ENCODE peak calls at places on chromosomes 4 and X, in seven cellular contexts. Q is suprapubic skin, E is prostate gland, W is breast epithelium, S is transverse colon, F is upper lobe of left lung, R is HCT116. H is an unnamed sample.
A peak's percentile ranks its signal among the peaks of the same experiment; 100 is the strongest.

GRCh38 chrX:38312436-38312835 is 14.9 kb downstream of the RPGR start:
- DNase-seq in Q (no peak), E (no peak), W (no peak), S (no peak), F (no peak), R (peak; percentile 56), H (no peak)

GRCh38 chr4:66000500-66001117 is 330.3 kb upstream of the EPHA5 start:
- DNase-seq in Q (no peak), E (no peak), W (no peak), S (no peak), F (no peak), R (no peak), H (no peak)

GRCh38 chr4:184170996-184171395 is 46.7 kb downstream of the ENPP6 start:
- DNase-seq in Q (no peak), E (no peak), W (no peak), S (no peak), F (no peak), R (no peak), H (no peak)

GRCh38 chr4:162061214-162061613 is 102.6 kb downstream of the FSTL5 start:
- DNase-seq in Q (no peak), E (no peak), W (no peak), S (no peak), F (no peak), R (peak; percentile 32), H (no peak)

GRCh38 chrX:140815868-140816267 is 106.3 kb downstream of the LINC00632 start:
- DNase-seq in Q (no peak), E (no peak), W (no peak), S (no peak), F (no peak), R (no peak), H (no peak)

GRCh38 chr4:40214038-40214437 is 17.2 kb downstream of the RHOH start:
- DNase-seq in Q (no peak), E (no peak), W (no peak), S (no peak), F (no peak), R (no peak), H (no peak)

GRCh38 chr4:1856920-1857699 is 1.2 kb upstream of the LETM1 start:
- DNase-seq in Q (no peak), E (no peak), W (no peak), S (peak; percentile 44), F (no peak), R (no peak), H (no peak)

GRCh38 chr4:106986486-106986885 is 49.6 kb downstream of the DKK2 start:
- DNase-seq in Q (no peak), E (no peak), W (no peak), S (no peak), F (no peak), R (no peak), H (no peak)

GRCh38 chrX:18983711-18984380 is at the start of gene PHKA2:
- DNase-seq in Q (peak; percentile 67), E (peak; percentile 14), W (peak; percentile 51), S (peak; percentile 64), F (peak; percentile 94), R (no peak), H (no peak)

GRCh38 chrX:110287605-110288004 is 30.3 kb downstream of the AMMECR1 start:
- DNase-seq in Q (no peak), E (no peak), W (no peak), S (no peak), F (no peak), R (no peak), H (no peak)

GRCh38 chr4:116027311-116027710 is 913.9 kb upstream of the NDST4 start:
- DNase-seq in Q (no peak), E (no peak), W (no peak), S (no peak), F (no peak), R (no peak), H (no peak)

GRCh38 chrX:112830540-112830939 is 10.1 kb downstream of the AMOT start:
- DNase-seq in Q (no peak), E (peak; percentile 16), W (no peak), S (no peak), F (no peak), R (no peak), H (no peak)

GRCh38 chr4:181595711-181596110 is 647.5 kb upstream of the TENM3 start:
- DNase-seq in Q (no peak), E (no peak), W (no peak), S (no peak), F (no peak), R (no peak), H (no peak)

GRCh38 chr4:4923208-4923607 is 63.7 kb downstream of the MSX1 start:
- DNase-seq in Q (no peak), E (no peak), W (no peak), S (no peak), F (no peak), R (no peak), H (no peak)

DNA sequence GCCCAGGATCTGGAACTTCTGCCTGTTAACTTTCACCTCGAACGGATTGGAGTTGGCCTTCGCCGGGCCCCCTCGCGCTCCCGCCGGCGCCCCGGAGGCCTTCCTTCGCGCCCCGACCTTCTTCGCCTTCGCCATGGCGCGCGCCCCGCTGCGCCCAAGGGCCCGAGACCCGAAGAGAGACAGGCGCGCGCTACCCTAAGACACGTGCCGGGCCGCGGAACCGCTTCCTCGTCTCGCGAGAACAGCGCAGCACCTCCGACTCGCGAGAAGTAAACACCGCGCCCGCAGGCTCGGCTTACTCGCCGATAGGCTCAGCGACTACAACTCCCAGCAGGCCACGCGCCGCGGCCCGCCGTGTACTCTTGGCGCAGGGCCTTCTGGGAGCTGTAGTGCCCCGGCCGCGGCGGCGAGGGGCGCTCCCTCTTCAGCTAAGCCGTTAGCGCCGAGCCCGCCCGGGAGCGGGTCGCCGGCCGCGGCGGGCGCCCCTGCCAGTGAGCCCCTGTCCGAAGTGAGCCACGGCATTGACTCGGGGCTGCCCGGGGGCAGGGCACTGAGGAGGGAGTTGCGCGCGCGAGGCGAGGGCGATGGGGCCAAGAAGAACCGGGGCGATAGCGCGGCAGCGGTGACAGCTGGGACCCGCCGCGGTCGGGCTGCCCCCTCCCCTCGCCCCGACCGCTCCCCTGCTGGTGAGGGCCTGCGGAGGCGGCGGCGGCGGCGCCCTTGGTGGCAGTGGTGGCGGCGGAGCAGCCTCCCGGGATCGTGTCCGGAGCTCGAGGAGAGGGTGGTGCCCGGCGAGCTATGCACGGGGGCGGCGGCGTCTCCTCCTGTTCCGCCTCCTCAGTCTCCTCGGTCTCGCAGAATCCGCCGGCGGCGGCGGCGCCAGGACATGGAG is at the start of the genes GRK4 and NOP14:
- DNase-seq in Q (peak; percentile 99), E (peak; percentile 98), W (peak; percentile 96), S (peak; percentile 98), F (peak; percentile 100), R (peak; percentile 93), H (peak; percentile 95)
- TF ChIP-seq POLR2A in Q (peak; percentile 69), E (peak; percentile 36), W (no peak), S (peak; percentile 72), F (no peak), R (peak; percentile 66), H (peak; percentile 91)

GRCh38 chr4:153987291-153987690 is 198.4 kb upstream of the SFRP2 start:
- DNase-seq in Q (no peak), E (no peak), W (no peak), S (no peak), F (no peak), R (no peak), H (no peak)
- TF ChIP-seq POLR2AphosphoS5 in Q (no peak), E (no peak), W (no peak), S (no peak), F (no peak), R (no peak), H (no peak)

DNA sequence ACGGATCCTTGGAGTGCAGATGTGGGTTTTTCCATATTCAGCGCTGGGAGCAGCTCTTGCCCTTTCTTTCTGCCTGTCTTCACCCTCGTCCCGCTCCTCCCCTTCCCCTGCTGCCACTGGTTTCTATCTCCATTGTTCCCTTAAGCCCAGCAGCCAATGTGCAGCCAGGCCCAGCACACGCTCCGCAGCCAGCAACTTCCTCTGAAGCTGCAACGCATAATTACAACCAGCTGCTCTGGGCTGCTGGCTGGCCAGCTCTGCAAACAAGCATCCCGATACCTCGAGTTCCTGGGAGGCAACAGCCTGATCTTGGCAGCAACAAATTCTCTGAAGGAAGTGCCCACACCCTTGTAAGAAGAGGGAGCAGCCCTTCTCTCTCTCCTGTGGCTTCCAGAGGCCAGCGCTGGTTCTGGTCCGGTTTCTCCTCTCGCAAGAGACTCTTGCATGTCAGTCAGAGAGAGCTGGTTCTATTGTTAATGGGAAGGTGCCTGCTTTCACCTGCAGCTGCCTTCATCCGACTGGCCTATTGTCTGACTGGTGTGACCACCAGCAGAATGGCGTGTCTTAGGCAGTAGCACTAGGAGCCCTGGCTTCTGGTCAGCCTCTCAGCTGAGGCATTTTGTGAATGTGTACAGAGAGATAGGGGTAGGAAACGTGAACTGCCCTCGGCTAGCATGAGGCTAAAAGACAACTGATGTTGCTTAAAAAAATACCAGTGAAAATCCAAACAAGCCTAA is 83.8 kb upstream of the MAML3 start:
- DNase-seq in Q (peak; percentile 85), E (peak; percentile 50), W (peak; percentile 54), S (peak; percentile 71), F (peak; percentile 53), R (no peak), H (no peak)
- TF ChIP-seq POLR2A in Q (no peak), E (no peak), W (no peak), S (peak; percentile 39), F (no peak), R (no peak), H (no peak)

GRCh38 chr4:141131738-141132688 is 1.3 kb downstream of the RNF150 start:
- DNase-seq in Q (peak; percentile 53), E (peak; percentile 12), W (peak; percentile 51), S (peak; percentile 10), F (peak; percentile 79), R (no peak), H (no peak)

GRCh38 chr4:141134586-141134985 is 1.3 kb upstream of the RNF150 start:
- DNase-seq in Q (no peak), E (no peak), W (no peak), S (no peak), F (no peak), R (no peak), H (no peak)

GRCh38 chr4:141134051-141134450 is 782 bp upstream of the RNF150 start:
- DNase-seq in Q (no peak), E (no peak), W (no peak), S (no peak), F (no peak), R (no peak), H (no peak)

GRCh38 chr4:141132689-141133145 is 552 bp downstream of the RNF150 start:
- DNase-seq in Q (peak; percentile 57), E (peak; percentile 29), W (no peak), S (peak; percentile 7), F (no peak), R (no peak), H (peak; percentile 19)

GRCh38 chr4:141133146-141134006 is at the start of gene RNF150:
- DNase-seq in Q (peak; percentile 64), E (peak; percentile 79), W (peak; percentile 62), S (peak; percentile 58), F (peak; percentile 92), R (no peak), H (peak; percentile 35)
- TF ChIP-seq POLR2AphosphoS5 in Q (no peak), E (peak; percentile 54), W (no peak), S (peak; percentile 9), F (no peak), R (no peak), H (no peak)

GRCh38 chrX:16946361-16946964 is at the start of gene REPS2:
- DNase-seq in Q (peak; percentile 86), E (peak; percentile 88), W (peak; percentile 86), S (peak; percentile 90), F (peak; percentile 97), R (peak; percentile 48), H (peak; percentile 65)
- TF ChIP-seq POLR2A in Q (no peak), E (peak; percentile 43), W (no peak), S (peak; percentile 59), F (no peak), R (no peak), H (no peak)

H was measured in GM12892.